ENCODE peak calls at places on chromosomes 5 and 9, in seven cellular contexts. One of them, this sample, is unnamed.

GRCh38 chr5:74034738-74035137 is 408.7 kb downstream of the ARHGEF28 start:
- DNase-seq in left colon: no peak
- DNase-seq in retina: no peak
- DNase-seq in stimulated activated CD8-positive, alpha-beta memory T cell treated with anti-CD3 and anti-CD28 coated beads, Interleukin-2, amount 100 ng/mL, for 48 hours: no peak
- DNase-seq in Calu3: no peak
- DNase-seq in psoas muscle: no peak
- DNase-seq in omental fat pad: no peak
- DNase-seq in this sample: no peak

GRCh38 chr5:133641683-133642082 is 29.3 kb upstream of the FSTL4 start:
- DNase-seq in left colon: no peak
- DNase-seq in retina: no peak
- DNase-seq in stimulated activated CD8-positive, alpha-beta memory T cell treated with anti-CD3 and anti-CD28 coated beads, Interleukin-2, amount 100 ng/mL, for 48 hours: no peak
- DNase-seq in Calu3: no peak
- DNase-seq in psoas muscle: no peak
- DNase-seq in omental fat pad: no peak
- DNase-seq in this sample: no peak

GRCh38 chr5:140005145-140005591 is 37.9 kb downstream of the NRG2 start:
- DNase-seq in left colon: no peak
- DNase-seq in retina: no peak
- DNase-seq in stimulated activated CD8-positive, alpha-beta memory T cell treated with anti-CD3 and anti-CD28 coated beads, Interleukin-2, amount 100 ng/mL, for 48 hours: no peak
- DNase-seq in Calu3: no peak
- DNase-seq in psoas muscle: no peak
- DNase-seq in omental fat pad: no peak
- DNase-seq in this sample: no peak

GRCh38 chr9:92483896-92484545 is 1.7 kb upstream of the ASPN start:
- DNase-seq in left colon: no peak
- DNase-seq in retina: no peak
- DNase-seq in stimulated activated CD8-positive, alpha-beta memory T cell treated with anti-CD3 and anti-CD28 coated beads, Interleukin-2, amount 100 ng/mL, for 48 hours: no peak
- DNase-seq in Calu3: no peak
- DNase-seq in psoas muscle: no peak
- DNase-seq in omental fat pad: no peak
- DNase-seq in this sample: no peak

GRCh38 chr5:114310666-114311065 is 51.2 kb upstream of the KCNN2 start:
- DNase-seq in left colon: no peak
- DNase-seq in retina: no peak
- DNase-seq in stimulated activated CD8-positive, alpha-beta memory T cell treated with anti-CD3 and anti-CD28 coated beads, Interleukin-2, amount 100 ng/mL, for 48 hours: no peak
- DNase-seq in Calu3: no peak
- DNase-seq in psoas muscle: no peak
- DNase-seq in omental fat pad: no peak
- DNase-seq in this sample: no peak

GRCh38 chr9:131676431-131676972 is 63.4 kb downstream of the RAPGEF1 start:
- DNase-seq in left colon: peak
- DNase-seq in retina: no peak
- DNase-seq in stimulated activated CD8-positive, alpha-beta memory T cell treated with anti-CD3 and anti-CD28 coated beads, Interleukin-2, amount 100 ng/mL, for 48 hours: no peak
- DNase-seq in Calu3: no peak
- DNase-seq in psoas muscle: no peak
- DNase-seq in omental fat pad: no peak
- DNase-seq in this sample: no peak

GRCh38 chr9:36017278-36017677 is 19.4 kb upstream of the RECK start:
- DNase-seq in left colon: no peak
- DNase-seq in retina: no peak
- DNase-seq in stimulated activated CD8-positive, alpha-beta memory T cell treated with anti-CD3 and anti-CD28 coated beads, Interleukin-2, amount 100 ng/mL, for 48 hours: no peak
- DNase-seq in Calu3: no peak
- DNase-seq in psoas muscle: no peak
- DNase-seq in omental fat pad: no peak
- DNase-seq in this sample: no peak

GRCh38 chr5:4511996-4512656 is 628.0 kb upstream of the ADAMTS16 start:
- DNase-seq in left colon: no peak
- DNase-seq in retina: peak
- DNase-seq in stimulated activated CD8-positive, alpha-beta memory T cell treated with anti-CD3 and anti-CD28 coated beads, Interleukin-2, amount 100 ng/mL, for 48 hours: no peak
- DNase-seq in Calu3: no peak
- DNase-seq in psoas muscle: no peak
- DNase-seq in omental fat pad: no peak
- DNase-seq in this sample: peak

GRCh38 chr5:91288517-91288916 is 94.6 kb downstream of the ARRDC3 start:
- DNase-seq in left colon: no peak
- DNase-seq in retina: no peak
- DNase-seq in stimulated activated CD8-positive, alpha-beta memory T cell treated with anti-CD3 and anti-CD28 coated beads, Interleukin-2, amount 100 ng/mL, for 48 hours: no peak
- DNase-seq in Calu3: no peak
- DNase-seq in psoas muscle: no peak
- DNase-seq in omental fat pad: no peak
- DNase-seq in this sample: no peak

GRCh38 chr5:16975950-16976624 is 40.0 kb upstream of the MYO10 start:
- DNase-seq in left colon: no peak
- DNase-seq in retina: no peak
- DNase-seq in stimulated activated CD8-positive, alpha-beta memory T cell treated with anti-CD3 and anti-CD28 coated beads, Interleukin-2, amount 100 ng/mL, for 48 hours: no peak
- DNase-seq in Calu3: no peak
- DNase-seq in psoas muscle: no peak
- DNase-seq in omental fat pad: no peak
- DNase-seq in this sample: no peak

GRCh38 chr5:177536386-177536785 is 18.0 kb downstream of the FAM193B start:
- DNase-seq in left colon: no peak
- DNase-seq in retina: no peak
- DNase-seq in stimulated activated CD8-positive, alpha-beta memory T cell treated with anti-CD3 and anti-CD28 coated beads, Interleukin-2, amount 100 ng/mL, for 48 hours: no peak
- DNase-seq in Calu3: no peak
- DNase-seq in psoas muscle: no peak
- DNase-seq in omental fat pad: no peak
- DNase-seq in this sample: no peak

GRCh38 chr5:89236900-89237299 is 353.9 kb upstream of the MEF2C start:
- DNase-seq in left colon: no peak
- DNase-seq in retina: no peak
- DNase-seq in stimulated activated CD8-positive, alpha-beta memory T cell treated with anti-CD3 and anti-CD28 coated beads, Interleukin-2, amount 100 ng/mL, for 48 hours: no peak
- DNase-seq in Calu3: no peak
- DNase-seq in psoas muscle: no peak
- DNase-seq in omental fat pad: no peak
- DNase-seq in this sample: no peak

GRCh38 chr5:40240111-40240510 is 439.6 kb upstream of the PTGER4 start:
- DNase-seq in left colon: no peak
- DNase-seq in retina: no peak
- DNase-seq in stimulated activated CD8-positive, alpha-beta memory T cell treated with anti-CD3 and anti-CD28 coated beads, Interleukin-2, amount 100 ng/mL, for 48 hours: peak
- DNase-seq in Calu3: no peak
- DNase-seq in psoas muscle: no peak
- DNase-seq in omental fat pad: no peak
- DNase-seq in this sample: no peak

GRCh38 chr5:119269061-119269579 is 86.7 kb upstream of the TNFAIP8 start:
- DNase-seq in left colon: peak
- DNase-seq in retina: no peak
- DNase-seq in stimulated activated CD8-positive, alpha-beta memory T cell treated with anti-CD3 and anti-CD28 coated beads, Interleukin-2, amount 100 ng/mL, for 48 hours: no peak
- DNase-seq in Calu3: peak
- DNase-seq in psoas muscle: no peak
- DNase-seq in omental fat pad: no peak
- DNase-seq in this sample: peak

GRCh38 chr5:107808671-107809137 is 138.0 kb upstream of the EFNA5 start:
- DNase-seq in left colon: no peak
- DNase-seq in retina: peak
- DNase-seq in stimulated activated CD8-positive, alpha-beta memory T cell treated with anti-CD3 and anti-CD28 coated beads, Interleukin-2, amount 100 ng/mL, for 48 hours: no peak
- DNase-seq in Calu3: no peak
- DNase-seq in psoas muscle: no peak
- DNase-seq in omental fat pad: no peak
- DNase-seq in this sample: peak

GRCh38 chr9:27392451-27392850 is 95.5 kb upstream of the EQTN start:
- DNase-seq in left colon: no peak
- DNase-seq in retina: no peak
- DNase-seq in stimulated activated CD8-positive, alpha-beta memory T cell treated with anti-CD3 and anti-CD28 coated beads, Interleukin-2, amount 100 ng/mL, for 48 hours: no peak
- DNase-seq in Calu3: no peak
- DNase-seq in psoas muscle: no peak
- DNase-seq in omental fat pad: no peak
- DNase-seq in this sample: no peak

GRCh38 chr5:171927345-171927941 is 79.0 kb downstream of the FBXW11 start:
- DNase-seq in left colon: no peak
- DNase-seq in retina: no peak
- DNase-seq in stimulated activated CD8-positive, alpha-beta memory T cell treated with anti-CD3 and anti-CD28 coated beads, Interleukin-2, amount 100 ng/mL, for 48 hours: no peak
- DNase-seq in Calu3: no peak
- DNase-seq in psoas muscle: no peak
- DNase-seq in omental fat pad: no peak
- DNase-seq in this sample: no peak

GRCh38 chr9:112605518-112605917 is 112.4 kb downstream of the INIP start:
- DNase-seq in left colon: no peak
- DNase-seq in retina: no peak
- DNase-seq in stimulated activated CD8-positive, alpha-beta memory T cell treated with anti-CD3 and anti-CD28 coated beads, Interleukin-2, amount 100 ng/mL, for 48 hours: no peak
- DNase-seq in Calu3: no peak
- DNase-seq in psoas muscle: no peak
- DNase-seq in omental fat pad: no peak
- DNase-seq in this sample: no peak

GRCh38 chr9:2036844-2037243 is 21.7 kb downstream of the SMARCA2 start:
- DNase-seq in left colon: no peak
- DNase-seq in retina: no peak
- DNase-seq in stimulated activated CD8-positive, alpha-beta memory T cell treated with anti-CD3 and anti-CD28 coated beads, Interleukin-2, amount 100 ng/mL, for 48 hours: no peak
- DNase-seq in Calu3: no peak
- DNase-seq in psoas muscle: no peak
- DNase-seq in omental fat pad: no peak
- DNase-seq in this sample: no peak

GRCh38 chr5:127556609-127557348 is 39.3 kb downstream of the PRRC1 start:
- DNase-seq in left colon: no peak
- DNase-seq in retina: no peak
- DNase-seq in stimulated activated CD8-positive, alpha-beta memory T cell treated with anti-CD3 and anti-CD28 coated beads, Interleukin-2, amount 100 ng/mL, for 48 hours: no peak
- DNase-seq in Calu3: no peak
- DNase-seq in psoas muscle: no peak
- DNase-seq in omental fat pad: no peak
- DNase-seq in this sample: no peak

GRCh38 chr9:15936316-15936869 is 383.6 kb downstream of the CCDC171 start:
- DNase-seq in left colon: no peak
- DNase-seq in retina: no peak
- DNase-seq in stimulated activated CD8-positive, alpha-beta memory T cell treated with anti-CD3 and anti-CD28 coated beads, Interleukin-2, amount 100 ng/mL, for 48 hours: no peak
- DNase-seq in Calu3: no peak
- DNase-seq in psoas muscle: no peak
- DNase-seq in omental fat pad: no peak
- DNase-seq in this sample: no peak

GRCh38 chr5:66945389-66946349 is 250.9 kb downstream of the CD180 start:
- DNase-seq in left colon: no peak
- DNase-seq in retina: no peak
- DNase-seq in stimulated activated CD8-positive, alpha-beta memory T cell treated with anti-CD3 and anti-CD28 coated beads, Interleukin-2, amount 100 ng/mL, for 48 hours: no peak
- DNase-seq in Calu3: no peak
- DNase-seq in psoas muscle: no peak
- DNase-seq in omental fat pad: no peak
- DNase-seq in this sample: no peak

GRCh38 chr9:28999806-29000205 is 1426.5 kb upstream of the C9orf72 start:
- DNase-seq in left colon: no peak
- DNase-seq in retina: no peak
- DNase-seq in stimulated activated CD8-positive, alpha-beta memory T cell treated with anti-CD3 and anti-CD28 coated beads, Interleukin-2, amount 100 ng/mL, for 48 hours: no peak
- DNase-seq in Calu3: no peak
- DNase-seq in psoas muscle: no peak
- DNase-seq in omental fat pad: no peak
- DNase-seq in this sample: no peak

GRCh38 chr9:100670719-100671118 is 92.8 kb downstream of the CAVIN4 start:
- DNase-seq in left colon: no peak
- DNase-seq in retina: peak
- DNase-seq in stimulated activated CD8-positive, alpha-beta memory T cell treated with anti-CD3 and anti-CD28 coated beads, Interleukin-2, amount 100 ng/mL, for 48 hours: no peak
- DNase-seq in Calu3: no peak
- DNase-seq in psoas muscle: no peak
- DNase-seq in omental fat pad: no peak
- DNase-seq in this sample: no peak

GRCh38 chr9:70079364-70080103 is 35.9 kb downstream of the MAMDC2 start:
- DNase-seq in left colon: no peak
- DNase-seq in retina: peak
- DNase-seq in stimulated activated CD8-positive, alpha-beta memory T cell treated with anti-CD3 and anti-CD28 coated beads, Interleukin-2, amount 100 ng/mL, for 48 hours: no peak
- DNase-seq in Calu3: peak
- DNase-seq in psoas muscle: no peak
- DNase-seq in omental fat pad: no peak
- DNase-seq in this sample: no peak

GRCh38 chr5:155665371-155665770 is 651.8 kb downstream of the KIF4B start:
- DNase-seq in left colon: no peak
- DNase-seq in retina: no peak
- DNase-seq in stimulated activated CD8-positive, alpha-beta memory T cell treated with anti-CD3 and anti-CD28 coated beads, Interleukin-2, amount 100 ng/mL, for 48 hours: no peak
- DNase-seq in Calu3: no peak
- DNase-seq in psoas muscle: no peak
- DNase-seq in omental fat pad: no peak
- DNase-seq in this sample: no peak

GRCh38 chr5:178433273-178433775 is 156.9 kb downstream of the COL23A1 start:
- DNase-seq in left colon: no peak
- DNase-seq in retina: no peak
- DNase-seq in stimulated activated CD8-positive, alpha-beta memory T cell treated with anti-CD3 and anti-CD28 coated beads, Interleukin-2, amount 100 ng/mL, for 48 hours: no peak
- DNase-seq in Calu3: no peak
- DNase-seq in psoas muscle: no peak
- DNase-seq in omental fat pad: no peak
- DNase-seq in this sample: no peak

GRCh38 chr9:7246181-7246580 is 488.4 kb downstream of the KDM4C start:
- DNase-seq in left colon: no peak
- DNase-seq in retina: no peak
- DNase-seq in stimulated activated CD8-positive, alpha-beta memory T cell treated with anti-CD3 and anti-CD28 coated beads, Interleukin-2, amount 100 ng/mL, for 48 hours: no peak
- DNase-seq in Calu3: no peak
- DNase-seq in psoas muscle: no peak
- DNase-seq in omental fat pad: no peak
- DNase-seq in this sample: no peak

This sample was measured in endothelial cell.